ENCODE peak calls at places on chromosomes 11 and 22, in six cellular contexts. Z is HepG2, G is IMR-90, U is GM12878, F is SK-N-SH, I is K562. B is an unnamed sample.

GRCh38 chr11:23959466-23959865 is 537.4 kb upstream of the LUZP2 start:
- DNase-seq in Z (no peak), G (no peak), U (no peak), F (no peak), I (no peak), B (no peak)

GRCh38 chr11:44005076-44005800 is 42.5 kb upstream of the ACCSL start:
- DNase-seq in Z (no peak), G (no peak), U (no peak), F (peak), I (no peak), B (no peak)

GRCh38 chr22:38314992-38315800 is 2.0 kb downstream of the CSNK1E start:
- DNase-seq in Z (no peak), G (peak), U (no peak), F (no peak), I (no peak), B (no peak)

GRCh38 chr11:8101421-8101820 is 20.4 kb downstream of the TUB start:
- DNase-seq in Z (no peak), G (no peak), U (no peak), F (no peak), I (no peak), B (no peak)

GRCh38 chr22:32562916-32563315 is 88.3 kb downstream of the FBXO7 start:
- DNase-seq in Z (no peak), G (no peak), U (no peak), F (no peak), I (no peak), B (no peak)

GRCh38 chr22:17769716-17770082 is 4.6 kb downstream of the BID start:
- DNase-seq in Z (no peak), G (no peak), U (no peak), F (no peak), I (no peak), B (no peak)

GRCh38 chr11:89491141-89491690 is at the start of gene NOX4:
- DNase-seq in Z (no peak), G (peak), U (no peak), F (peak), I (no peak), B (no peak)

GRCh38 chr11:74449369-74449931 is 17.9 kb downstream of the KCNE3 start:
- DNase-seq in Z (peak), G (peak), U (peak), F (peak), I (peak), B (peak)

GRCh38 chr11:116853461-116854073 is 16.1 kb upstream of the APOA1 start:
- DNase-seq in Z (no peak), G (peak), U (peak), F (no peak), I (no peak), B (no peak)

GRCh38 chr11:35675901-35676610 is 13.5 kb downstream of the TRIM44 start:
- DNase-seq in Z (no peak), G (peak), U (no peak), F (no peak), I (no peak), B (no peak)

GRCh38 chr11:117179048-117179999 is 781 bp downstream of the SIDT2 start:
- DNase-seq in Z (no peak), G (no peak), U (peak), F (no peak), I (no peak), B (no peak)

GRCh38 chr11:16815047-16815767 is 76.8 kb downstream of the C11orf58 start:
- DNase-seq in Z (no peak), G (peak), U (no peak), F (no peak), I (peak), B (no peak)

GRCh38 chr22:49767355-49768062 is 60.2 kb downstream of the BRD1 start:
- DNase-seq in Z (peak), G (peak), U (peak), F (peak), I (peak), B (peak)

GRCh38 chr11:88421530-88421929 is 84.0 kb upstream of the CTSC start:
- DNase-seq in Z (no peak), G (peak), U (peak), F (no peak), I (peak), B (no peak)

DNA sequence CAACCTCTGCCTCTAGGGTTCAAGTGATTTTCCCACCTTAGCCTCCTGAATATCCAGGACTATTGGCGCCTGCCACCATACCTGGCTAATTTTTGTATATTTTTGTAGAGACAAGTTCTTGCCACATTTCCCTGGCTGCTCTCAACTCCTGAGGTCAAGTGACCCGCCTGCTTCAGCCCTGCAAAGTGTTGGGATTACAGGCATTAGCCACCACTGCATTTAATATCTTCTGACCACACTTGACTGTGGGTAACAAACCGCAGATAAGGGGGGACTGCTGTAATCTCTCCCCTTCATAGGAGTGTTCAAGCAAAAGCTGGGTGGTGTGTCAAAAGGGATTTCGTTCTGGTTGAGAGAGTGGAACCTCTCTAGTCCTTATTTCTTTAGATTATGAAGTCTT is 53.4 kb downstream of the GRAMD1B start:
- DNase-seq in Z (no peak), G (no peak), U (no peak), F (no peak), I (no peak), B (no peak)
- TF ChIP-seq SMC3 in Z (no peak), G (no peak), U (no peak), F (no peak), I (no peak), B (no peak)

GRCh38 chr11:70440206-70440605 is 41.9 kb downstream of the CTTN start:
- DNase-seq in Z (no peak), G (no peak), U (no peak), F (no peak), I (no peak), B (no peak)
- TF ChIP-seq SMC3 in Z (no peak), G (no peak), U (no peak), F (no peak), I (no peak), B (no peak)

DNA sequence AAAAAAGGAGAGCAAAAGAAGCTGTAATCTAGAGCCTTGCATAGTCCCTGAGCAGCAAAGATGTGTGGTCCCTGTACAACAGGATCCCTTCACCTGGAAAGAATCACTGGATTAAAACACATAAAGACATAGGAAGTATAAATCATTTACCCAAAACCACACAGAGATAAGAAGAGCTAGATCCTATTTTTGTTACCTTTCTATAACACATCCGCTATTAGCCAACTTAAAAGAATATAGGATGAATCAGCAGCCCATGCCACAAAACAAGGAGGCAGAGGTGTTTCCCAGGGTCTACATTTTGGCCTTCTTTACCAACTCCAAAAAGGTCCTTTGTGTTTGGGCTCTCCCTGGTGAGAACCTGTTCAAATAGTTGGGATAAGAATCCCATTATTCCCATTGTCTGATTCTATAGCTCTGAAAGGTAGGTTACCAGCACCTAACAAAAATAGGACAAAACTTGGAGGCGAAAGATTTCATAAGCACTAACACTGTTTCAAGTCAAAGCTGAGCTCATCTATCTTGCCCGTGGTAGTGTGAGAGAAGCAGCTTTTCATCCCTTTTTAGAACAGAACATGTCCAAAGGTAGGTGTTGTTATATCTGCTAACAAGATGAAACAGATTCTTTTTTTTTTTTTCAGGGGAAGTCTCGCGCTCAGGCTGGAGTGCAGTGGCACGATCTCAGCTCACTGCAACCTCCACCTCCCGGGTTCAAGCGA is 26.8 kb downstream of the PAK1 start:
- DNase-seq in Z (peak), G (no peak), U (no peak), F (no peak), I (no peak), B (no peak)
- TF ChIP-seq SMC3 in Z (no peak), G (no peak), U (no peak), F (no peak), I (no peak), B (no peak)

DNA sequence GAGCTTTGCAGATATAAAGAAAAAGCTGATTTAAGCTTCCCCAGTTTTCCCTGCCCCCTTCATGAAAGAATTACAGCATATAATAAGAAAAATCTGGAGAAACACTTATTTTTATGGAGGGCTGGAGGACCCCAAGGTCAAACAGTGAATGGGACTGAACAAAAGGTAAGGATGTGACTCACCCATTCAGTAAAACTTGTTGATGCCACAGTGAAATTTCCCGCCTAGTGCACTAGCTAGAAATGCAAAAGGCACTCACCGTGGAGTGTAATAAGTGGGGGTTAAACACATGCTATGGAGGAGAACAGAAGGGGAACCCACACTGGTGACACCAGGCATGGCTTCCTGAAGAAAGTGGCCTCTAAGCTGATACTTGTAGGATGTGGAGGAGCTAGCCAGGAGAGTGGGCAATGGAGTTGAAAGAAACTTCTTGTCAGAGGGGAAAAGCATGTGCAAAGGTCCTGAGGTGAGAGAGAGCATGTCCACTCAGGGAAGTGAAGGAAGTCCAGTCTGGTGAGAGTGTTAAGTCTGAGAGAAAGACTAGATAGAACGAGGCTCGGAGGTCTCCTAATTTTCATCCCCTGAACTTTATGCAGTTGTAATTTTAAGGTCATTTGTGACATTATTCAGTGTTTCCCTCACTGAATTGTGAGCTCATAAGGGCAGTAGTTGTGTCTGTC is 77.1 kb downstream of the MIAT start:
- DNase-seq in Z (no peak), G (no peak), U (no peak), F (no peak), I (no peak), B (no peak)
- TF ChIP-seq SMC3 in Z (no peak), G (no peak), U (no peak), F (no peak), I (no peak), B (no peak)

GRCh38 chr11:340539-341512 is 20.2 kb upstream of the IFITM3 start:
- DNase-seq in Z (no peak), G (no peak), U (no peak), F (no peak), I (no peak), B (no peak)

GRCh38 chr11:339963-340362 is 19.3 kb upstream of the IFITM3 start:
- DNase-seq in Z (no peak), G (no peak), U (no peak), F (no peak), I (no peak), B (no peak)

GRCh38 chr11:342328-342727 is 21.7 kb upstream of the IFITM3 start:
- DNase-seq in Z (no peak), G (no peak), U (no peak), F (no peak), I (no peak), B (no peak)

GRCh38 chr11:346529-346928 is 22.8 kb upstream of the B4GALNT4 start:
- DNase-seq in Z (no peak), G (no peak), U (no peak), F (no peak), I (no peak), B (no peak)

DNA sequence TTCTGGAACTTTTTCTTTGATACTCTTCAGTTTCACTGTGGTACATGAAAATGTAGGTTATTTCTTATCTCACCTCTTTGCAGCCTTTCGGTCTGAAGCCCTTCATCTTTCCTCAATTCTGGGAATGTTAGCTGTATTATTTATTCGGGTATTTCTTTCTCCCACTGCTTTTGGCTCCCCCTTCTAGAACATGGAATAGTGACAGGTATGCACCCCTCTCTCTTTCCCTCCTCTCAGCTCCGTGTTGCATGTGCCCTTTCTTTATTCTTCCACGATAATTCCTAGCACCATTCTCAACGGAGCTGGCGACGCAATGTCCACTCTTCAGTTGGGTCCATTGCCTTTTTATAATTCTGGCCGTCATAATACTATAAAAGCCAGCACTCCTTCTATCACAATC is 24.1 kb upstream of the B4GALNT4 start:
- DNase-seq in Z (no peak), G (no peak), U (no peak), F (no peak), I (no peak), B (no peak)
- TF ChIP-seq SMC3 in Z (no peak), G (no peak), U (no peak), F (no peak), I (no peak), B (no peak)

DNA sequence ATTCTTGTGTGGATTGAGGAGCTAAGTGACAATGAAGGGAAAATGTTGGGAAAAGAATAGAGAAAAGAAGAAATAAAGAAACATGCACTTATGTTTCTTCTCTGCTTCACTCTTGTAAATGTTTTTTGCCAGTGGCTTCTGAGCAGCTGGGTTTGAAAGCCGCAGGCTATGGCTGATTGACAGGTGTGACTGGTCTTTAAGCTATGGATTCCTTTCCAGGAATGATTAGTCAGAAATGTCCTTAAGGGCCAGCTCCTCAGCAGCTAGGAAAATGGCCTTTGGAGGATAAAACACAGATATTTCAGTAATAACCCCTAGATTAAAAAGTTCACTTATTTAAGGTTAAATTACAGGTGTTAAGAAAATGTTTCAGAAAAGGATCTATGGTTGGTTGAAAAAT is 6.5 kb upstream of the USP28 start:
- DNase-seq in Z (no peak), G (no peak), U (no peak), F (no peak), I (peak), B (no peak)
- TF ChIP-seq SMC3 in Z (no peak), G (no peak), U (no peak), F (no peak), I (no peak), B (no peak)